ENCODE peak calls at places on chromosome X, in ten cellular contexts. One of them, this sample, is unnamed.
A peak's percentile ranks its signal among the peaks of the same experiment; 100 is the strongest.

GRCh38 chrX:136598631-136599030 is 49.3 kb upstream of the CD40LG start:
- DNase-seq in Calu3: no peak
- DNase-seq in stimulated activated CD8-positive, alpha-beta memory T cell treated with anti-CD3 and anti-CD28 coated beads, Interleukin-4, amount 100 ng/mL, for 4 hours: no peak
- DNase-seq in ovary: no peak
- DNase-seq in nucleus accumbens: no peak
- DNase-seq in omental fat pad: no peak
- DNase-seq in astrocyte of the spinal cord: no peak
- DNase-seq in stimulated activated CD4-positive, alpha-beta T cell treated with anti-CD3 and anti-CD28 coated beads, Interleukin-15, amount 100 ng/mL, for 48 hours: no peak
- DNase-seq in NCI-H1092 treated with DMSO at 0.1 percent for 48 hours: no peak
- DNase-seq in stimulated activated naive B cell treated with anti-CD40 and anti-IgM and Interleukin-4, amounts not matched to agents 10 μg/mL and 1 μg/mL and 100 μg/mL, for 72 hours: no peak
- DNase-seq in this sample: no peak

GRCh38 chrX:107715331-107716044 is 60.1 kb downstream of the TSC22D3 start:
- DNase-seq in stimulated activated CD8-positive, alpha-beta memory T cell treated with anti-CD3 and anti-CD28 coated beads, Interleukin-4, amount 100 ng/mL, for 4 hours: no peak
- DNase-seq in Calu3: no peak
- DNase-seq in astrocyte of the spinal cord: no peak
- DNase-seq in ovary: no peak
- DNase-seq in stimulated activated naive B cell treated with anti-CD40 and anti-IgM and Interleukin-4, amounts not matched to agents 10 μg/mL and 1 μg/mL and 100 μg/mL, for 72 hours: no peak
- DNase-seq in nucleus accumbens: peak; percentile 4
- DNase-seq in omental fat pad: no peak
- DNase-seq in NCI-H1092 treated with DMSO at 0.1 percent for 48 hours: no peak
- DNase-seq in stimulated activated CD4-positive, alpha-beta T cell treated with anti-CD3 and anti-CD28 coated beads, Interleukin-15, amount 100 ng/mL, for 48 hours: no peak
- DNase-seq in this sample: no peak

GRCh38 chrX:109939498-109939897 is 63.4 kb upstream of the TMEM164 start:
- DNase-seq in stimulated activated CD4-positive, alpha-beta T cell treated with anti-CD3 and anti-CD28 coated beads, Interleukin-15, amount 100 ng/mL, for 48 hours: no peak
- DNase-seq in stimulated activated naive B cell treated with anti-CD40 and anti-IgM and Interleukin-4, amounts not matched to agents 10 μg/mL and 1 μg/mL and 100 μg/mL, for 72 hours: no peak
- DNase-seq in Calu3: no peak
- DNase-seq in NCI-H1092 treated with DMSO at 0.1 percent for 48 hours: no peak
- DNase-seq in stimulated activated CD8-positive, alpha-beta memory T cell treated with anti-CD3 and anti-CD28 coated beads, Interleukin-4, amount 100 ng/mL, for 4 hours: no peak
- DNase-seq in ovary: no peak
- DNase-seq in nucleus accumbens: no peak
- DNase-seq in omental fat pad: no peak
- DNase-seq in astrocyte of the spinal cord: no peak
- DNase-seq in this sample: no peak

GRCh38 chrX:100946521-100946920 is 17.8 kb upstream of the XKRX start:
- DNase-seq in astrocyte of the spinal cord: peak; percentile 4
- DNase-seq in stimulated activated CD4-positive, alpha-beta T cell treated with anti-CD3 and anti-CD28 coated beads, Interleukin-15, amount 100 ng/mL, for 48 hours: no peak
- DNase-seq in stimulated activated naive B cell treated with anti-CD40 and anti-IgM and Interleukin-4, amounts not matched to agents 10 μg/mL and 1 μg/mL and 100 μg/mL, for 72 hours: no peak
- DNase-seq in ovary: no peak
- DNase-seq in stimulated activated CD8-positive, alpha-beta memory T cell treated with anti-CD3 and anti-CD28 coated beads, Interleukin-4, amount 100 ng/mL, for 4 hours: no peak
- DNase-seq in NCI-H1092 treated with DMSO at 0.1 percent for 48 hours: no peak
- DNase-seq in Calu3: no peak
- DNase-seq in omental fat pad: no peak
- DNase-seq in nucleus accumbens: no peak
- DNase-seq in this sample: no peak

GRCh38 chrX:124931241-124931640 is 388.4 kb upstream of the TEX13C start:
- DNase-seq in omental fat pad: no peak
- DNase-seq in Calu3: no peak
- DNase-seq in stimulated activated naive B cell treated with anti-CD40 and anti-IgM and Interleukin-4, amounts not matched to agents 10 μg/mL and 1 μg/mL and 100 μg/mL, for 72 hours: no peak
- DNase-seq in stimulated activated CD4-positive, alpha-beta T cell treated with anti-CD3 and anti-CD28 coated beads, Interleukin-15, amount 100 ng/mL, for 48 hours: no peak
- DNase-seq in NCI-H1092 treated with DMSO at 0.1 percent for 48 hours: no peak
- DNase-seq in astrocyte of the spinal cord: no peak
- DNase-seq in nucleus accumbens: no peak
- DNase-seq in ovary: no peak
- DNase-seq in stimulated activated CD8-positive, alpha-beta memory T cell treated with anti-CD3 and anti-CD28 coated beads, Interleukin-4, amount 100 ng/mL, for 4 hours: no peak
- DNase-seq in this sample: no peak

GRCh38 chrX:136687457-136687856 is 39.5 kb downstream of the CD40LG start:
- DNase-seq in astrocyte of the spinal cord: no peak
- DNase-seq in stimulated activated naive B cell treated with anti-CD40 and anti-IgM and Interleukin-4, amounts not matched to agents 10 μg/mL and 1 μg/mL and 100 μg/mL, for 72 hours: no peak
- DNase-seq in stimulated activated CD4-positive, alpha-beta T cell treated with anti-CD3 and anti-CD28 coated beads, Interleukin-15, amount 100 ng/mL, for 48 hours: no peak
- DNase-seq in stimulated activated CD8-positive, alpha-beta memory T cell treated with anti-CD3 and anti-CD28 coated beads, Interleukin-4, amount 100 ng/mL, for 4 hours: no peak
- DNase-seq in NCI-H1092 treated with DMSO at 0.1 percent for 48 hours: no peak
- DNase-seq in nucleus accumbens: no peak
- DNase-seq in omental fat pad: no peak
- DNase-seq in Calu3: no peak
- DNase-seq in ovary: no peak
- DNase-seq in this sample: no peak

GRCh38 chrX:154002215-154002719 is 17.4 kb downstream of the IRAK1 start:
- DNase-seq in ovary: no peak
- DNase-seq in Calu3: no peak
- DNase-seq in stimulated activated naive B cell treated with anti-CD40 and anti-IgM and Interleukin-4, amounts not matched to agents 10 μg/mL and 1 μg/mL and 100 μg/mL, for 72 hours: peak; percentile 49
- DNase-seq in NCI-H1092 treated with DMSO at 0.1 percent for 48 hours: peak; percentile 48
- DNase-seq in astrocyte of the spinal cord: peak; percentile 71
- DNase-seq in stimulated activated CD8-positive, alpha-beta memory T cell treated with anti-CD3 and anti-CD28 coated beads, Interleukin-4, amount 100 ng/mL, for 4 hours: no peak
- DNase-seq in omental fat pad: no peak
- DNase-seq in stimulated activated CD4-positive, alpha-beta T cell treated with anti-CD3 and anti-CD28 coated beads, Interleukin-15, amount 100 ng/mL, for 48 hours: no peak
- DNase-seq in nucleus accumbens: no peak
- DNase-seq in this sample: no peak

GRCh38 chrX:12583543-12583942 is 207.7 kb upstream of the PRPS2 start:
- DNase-seq in astrocyte of the spinal cord: no peak
- DNase-seq in omental fat pad: no peak
- DNase-seq in Calu3: no peak
- DNase-seq in ovary: no peak
- DNase-seq in stimulated activated CD4-positive, alpha-beta T cell treated with anti-CD3 and anti-CD28 coated beads, Interleukin-15, amount 100 ng/mL, for 48 hours: no peak
- DNase-seq in NCI-H1092 treated with DMSO at 0.1 percent for 48 hours: no peak
- DNase-seq in nucleus accumbens: no peak
- DNase-seq in stimulated activated naive B cell treated with anti-CD40 and anti-IgM and Interleukin-4, amounts not matched to agents 10 μg/mL and 1 μg/mL and 100 μg/mL, for 72 hours: no peak
- DNase-seq in stimulated activated CD8-positive, alpha-beta memory T cell treated with anti-CD3 and anti-CD28 coated beads, Interleukin-4, amount 100 ng/mL, for 4 hours: no peak
- DNase-seq in this sample: no peak

GRCh38 chrX:44451056-44451455 is 91.6 kb downstream of the FUNDC1 start:
- DNase-seq in astrocyte of the spinal cord: no peak
- DNase-seq in ovary: no peak
- DNase-seq in stimulated activated CD8-positive, alpha-beta memory T cell treated with anti-CD3 and anti-CD28 coated beads, Interleukin-4, amount 100 ng/mL, for 4 hours: no peak
- DNase-seq in stimulated activated CD4-positive, alpha-beta T cell treated with anti-CD3 and anti-CD28 coated beads, Interleukin-15, amount 100 ng/mL, for 48 hours: no peak
- DNase-seq in nucleus accumbens: no peak
- DNase-seq in omental fat pad: no peak
- DNase-seq in stimulated activated naive B cell treated with anti-CD40 and anti-IgM and Interleukin-4, amounts not matched to agents 10 μg/mL and 1 μg/mL and 100 μg/mL, for 72 hours: no peak
- DNase-seq in Calu3: no peak
- DNase-seq in NCI-H1092 treated with DMSO at 0.1 percent for 48 hours: no peak
- DNase-seq in this sample: no peak

GRCh38 chrX:20441123-20441522 is 174.4 kb upstream of the RPS6KA3 start:
- DNase-seq in ovary: no peak
- DNase-seq in nucleus accumbens: no peak
- DNase-seq in Calu3: no peak
- DNase-seq in stimulated activated CD8-positive, alpha-beta memory T cell treated with anti-CD3 and anti-CD28 coated beads, Interleukin-4, amount 100 ng/mL, for 4 hours: no peak
- DNase-seq in stimulated activated naive B cell treated with anti-CD40 and anti-IgM and Interleukin-4, amounts not matched to agents 10 μg/mL and 1 μg/mL and 100 μg/mL, for 72 hours: no peak
- DNase-seq in NCI-H1092 treated with DMSO at 0.1 percent for 48 hours: no peak
- DNase-seq in omental fat pad: no peak
- DNase-seq in astrocyte of the spinal cord: no peak
- DNase-seq in stimulated activated CD4-positive, alpha-beta T cell treated with anti-CD3 and anti-CD28 coated beads, Interleukin-15, amount 100 ng/mL, for 48 hours: no peak
- DNase-seq in this sample: no peak

GRCh38 chrX:3141031-3141430 is 99.8 kb downstream of the ARSF start:
- DNase-seq in NCI-H1092 treated with DMSO at 0.1 percent for 48 hours: no peak
- DNase-seq in astrocyte of the spinal cord: peak; percentile 29
- DNase-seq in ovary: no peak
- DNase-seq in omental fat pad: no peak
- DNase-seq in nucleus accumbens: no peak
- DNase-seq in Calu3: no peak
- DNase-seq in stimulated activated CD8-positive, alpha-beta memory T cell treated with anti-CD3 and anti-CD28 coated beads, Interleukin-4, amount 100 ng/mL, for 4 hours: no peak
- DNase-seq in stimulated activated naive B cell treated with anti-CD40 and anti-IgM and Interleukin-4, amounts not matched to agents 10 μg/mL and 1 μg/mL and 100 μg/mL, for 72 hours: no peak
- DNase-seq in stimulated activated CD4-positive, alpha-beta T cell treated with anti-CD3 and anti-CD28 coated beads, Interleukin-15, amount 100 ng/mL, for 48 hours: no peak
- DNase-seq in this sample: no peak

GRCh38 chrX:13005671-13006473 is 31.0 kb downstream of the TMSB4X start:
- DNase-seq in ovary: no peak
- DNase-seq in Calu3: no peak
- DNase-seq in stimulated activated CD8-positive, alpha-beta memory T cell treated with anti-CD3 and anti-CD28 coated beads, Interleukin-4, amount 100 ng/mL, for 4 hours: no peak
- DNase-seq in NCI-H1092 treated with DMSO at 0.1 percent for 48 hours: no peak
- DNase-seq in stimulated activated CD4-positive, alpha-beta T cell treated with anti-CD3 and anti-CD28 coated beads, Interleukin-15, amount 100 ng/mL, for 48 hours: no peak
- DNase-seq in stimulated activated naive B cell treated with anti-CD40 and anti-IgM and Interleukin-4, amounts not matched to agents 10 μg/mL and 1 μg/mL and 100 μg/mL, for 72 hours: peak; percentile 61
- DNase-seq in nucleus accumbens: peak; percentile 1
- DNase-seq in omental fat pad: no peak
- DNase-seq in astrocyte of the spinal cord: peak; percentile 48
- DNase-seq in this sample: no peak

GRCh38 chrX:12779534-12779933 is 11.7 kb upstream of the PRPS2 start:
- DNase-seq in omental fat pad: no peak
- DNase-seq in stimulated activated CD8-positive, alpha-beta memory T cell treated with anti-CD3 and anti-CD28 coated beads, Interleukin-4, amount 100 ng/mL, for 4 hours: no peak
- DNase-seq in astrocyte of the spinal cord: no peak
- DNase-seq in nucleus accumbens: no peak
- DNase-seq in NCI-H1092 treated with DMSO at 0.1 percent for 48 hours: no peak
- DNase-seq in stimulated activated naive B cell treated with anti-CD40 and anti-IgM and Interleukin-4, amounts not matched to agents 10 μg/mL and 1 μg/mL and 100 μg/mL, for 72 hours: no peak
- DNase-seq in ovary: no peak
- DNase-seq in Calu3: peak; percentile 40
- DNase-seq in stimulated activated CD4-positive, alpha-beta T cell treated with anti-CD3 and anti-CD28 coated beads, Interleukin-15, amount 100 ng/mL, for 48 hours: no peak
- DNase-seq in this sample: no peak

GRCh38 chrX:79081895-79082512 is 62.5 kb upstream of the GPR174 start:
- DNase-seq in ovary: no peak
- DNase-seq in stimulated activated naive B cell treated with anti-CD40 and anti-IgM and Interleukin-4, amounts not matched to agents 10 μg/mL and 1 μg/mL and 100 μg/mL, for 72 hours: peak; percentile 13
- DNase-seq in Calu3: peak; percentile 21
- DNase-seq in stimulated activated CD4-positive, alpha-beta T cell treated with anti-CD3 and anti-CD28 coated beads, Interleukin-15, amount 100 ng/mL, for 48 hours: peak; percentile 19
- DNase-seq in NCI-H1092 treated with DMSO at 0.1 percent for 48 hours: peak; percentile 7
- DNase-seq in omental fat pad: no peak
- DNase-seq in nucleus accumbens: no peak
- DNase-seq in stimulated activated CD8-positive, alpha-beta memory T cell treated with anti-CD3 and anti-CD28 coated beads, Interleukin-4, amount 100 ng/mL, for 4 hours: no peak
- DNase-seq in astrocyte of the spinal cord: peak; percentile 28
- DNase-seq in this sample: no peak

GRCh38 chrX:52576946-52577345 is 60.1 kb upstream of the XAGE1B start:
- DNase-seq in nucleus accumbens: no peak
- DNase-seq in Calu3: no peak
- DNase-seq in omental fat pad: no peak
- DNase-seq in ovary: no peak
- DNase-seq in NCI-H1092 treated with DMSO at 0.1 percent for 48 hours: no peak
- DNase-seq in stimulated activated naive B cell treated with anti-CD40 and anti-IgM and Interleukin-4, amounts not matched to agents 10 μg/mL and 1 μg/mL and 100 μg/mL, for 72 hours: no peak
- DNase-seq in stimulated activated CD4-positive, alpha-beta T cell treated with anti-CD3 and anti-CD28 coated beads, Interleukin-15, amount 100 ng/mL, for 48 hours: no peak
- DNase-seq in stimulated activated CD8-positive, alpha-beta memory T cell treated with anti-CD3 and anti-CD28 coated beads, Interleukin-4, amount 100 ng/mL, for 4 hours: no peak
- DNase-seq in astrocyte of the spinal cord: no peak
- DNase-seq in this sample: no peak

GRCh38 chrX:52217494-52218160 is 32.9 kb downstream of the MAGED4 start:
- DNase-seq in nucleus accumbens: no peak
- DNase-seq in Calu3: no peak
- DNase-seq in NCI-H1092 treated with DMSO at 0.1 percent for 48 hours: no peak
- DNase-seq in omental fat pad: no peak
- DNase-seq in ovary: no peak
- DNase-seq in stimulated activated naive B cell treated with anti-CD40 and anti-IgM and Interleukin-4, amounts not matched to agents 10 μg/mL and 1 μg/mL and 100 μg/mL, for 72 hours: no peak
- DNase-seq in astrocyte of the spinal cord: no peak
- DNase-seq in stimulated activated CD8-positive, alpha-beta memory T cell treated with anti-CD3 and anti-CD28 coated beads, Interleukin-4, amount 100 ng/mL, for 4 hours: no peak
- DNase-seq in stimulated activated CD4-positive, alpha-beta T cell treated with anti-CD3 and anti-CD28 coated beads, Interleukin-15, amount 100 ng/mL, for 48 hours: no peak
- DNase-seq in this sample: no peak

GRCh38 chrX:26026179-26026578 is 112.0 kb upstream of the MAGEB18 start:
- DNase-seq in ovary: no peak
- DNase-seq in astrocyte of the spinal cord: peak; percentile 13
- DNase-seq in nucleus accumbens: no peak
- DNase-seq in NCI-H1092 treated with DMSO at 0.1 percent for 48 hours: no peak
- DNase-seq in Calu3: no peak
- DNase-seq in stimulated activated naive B cell treated with anti-CD40 and anti-IgM and Interleukin-4, amounts not matched to agents 10 μg/mL and 1 μg/mL and 100 μg/mL, for 72 hours: no peak
- DNase-seq in omental fat pad: no peak
- DNase-seq in stimulated activated CD8-positive, alpha-beta memory T cell treated with anti-CD3 and anti-CD28 coated beads, Interleukin-4, amount 100 ng/mL, for 4 hours: no peak
- DNase-seq in stimulated activated CD4-positive, alpha-beta T cell treated with anti-CD3 and anti-CD28 coated beads, Interleukin-15, amount 100 ng/mL, for 48 hours: no peak
- DNase-seq in this sample: no peak

GRCh38 chrX:123990602-123991001 is 29.1 kb downstream of the STAG2 start:
- DNase-seq in Calu3: no peak
- DNase-seq in ovary: no peak
- DNase-seq in stimulated activated CD4-positive, alpha-beta T cell treated with anti-CD3 and anti-CD28 coated beads, Interleukin-15, amount 100 ng/mL, for 48 hours: no peak
- DNase-seq in stimulated activated CD8-positive, alpha-beta memory T cell treated with anti-CD3 and anti-CD28 coated beads, Interleukin-4, amount 100 ng/mL, for 4 hours: no peak
- DNase-seq in astrocyte of the spinal cord: no peak
- DNase-seq in stimulated activated naive B cell treated with anti-CD40 and anti-IgM and Interleukin-4, amounts not matched to agents 10 μg/mL and 1 μg/mL and 100 μg/mL, for 72 hours: no peak
- DNase-seq in NCI-H1092 treated with DMSO at 0.1 percent for 48 hours: no peak
- DNase-seq in omental fat pad: no peak
- DNase-seq in nucleus accumbens: no peak
- DNase-seq in this sample: no peak

GRCh38 chrX:51891821-51892551 is 1.4 kb upstream of the MAGED1 start:
- DNase-seq in stimulated activated naive B cell treated with anti-CD40 and anti-IgM and Interleukin-4, amounts not matched to agents 10 μg/mL and 1 μg/mL and 100 μg/mL, for 72 hours: no peak
- DNase-seq in nucleus accumbens: peak; percentile 12
- DNase-seq in stimulated activated CD8-positive, alpha-beta memory T cell treated with anti-CD3 and anti-CD28 coated beads, Interleukin-4, amount 100 ng/mL, for 4 hours: no peak
- DNase-seq in NCI-H1092 treated with DMSO at 0.1 percent for 48 hours: peak; percentile 32
- DNase-seq in omental fat pad: no peak
- DNase-seq in astrocyte of the spinal cord: peak; percentile 73
- DNase-seq in Calu3: no peak
- DNase-seq in ovary: peak; percentile 29
- DNase-seq in stimulated activated CD4-positive, alpha-beta T cell treated with anti-CD3 and anti-CD28 coated beads, Interleukin-15, amount 100 ng/mL, for 48 hours: no peak
- DNase-seq in this sample: peak; percentile 5

GRCh38 chrX:108199691-108200090 is 108.1 kb downstream of the ATG4A start:
- DNase-seq in stimulated activated CD4-positive, alpha-beta T cell treated with anti-CD3 and anti-CD28 coated beads, Interleukin-15, amount 100 ng/mL, for 48 hours: peak; percentile 12
- DNase-seq in omental fat pad: no peak
- DNase-seq in ovary: no peak
- DNase-seq in NCI-H1092 treated with DMSO at 0.1 percent for 48 hours: peak; percentile 31
- DNase-seq in stimulated activated CD8-positive, alpha-beta memory T cell treated with anti-CD3 and anti-CD28 coated beads, Interleukin-4, amount 100 ng/mL, for 4 hours: no peak
- DNase-seq in Calu3: peak; percentile 63
- DNase-seq in stimulated activated naive B cell treated with anti-CD40 and anti-IgM and Interleukin-4, amounts not matched to agents 10 μg/mL and 1 μg/mL and 100 μg/mL, for 72 hours: no peak
- DNase-seq in astrocyte of the spinal cord: peak; percentile 25
- DNase-seq in nucleus accumbens: no peak
- DNase-seq in this sample: no peak

GRCh38 chrX:45715787-45716186 is 515.1 kb upstream of the DIPK2B start:
- DNase-seq in astrocyte of the spinal cord: peak; percentile 58
- DNase-seq in stimulated activated CD4-positive, alpha-beta T cell treated with anti-CD3 and anti-CD28 coated beads, Interleukin-15, amount 100 ng/mL, for 48 hours: no peak
- DNase-seq in nucleus accumbens: no peak
- DNase-seq in Calu3: no peak
- DNase-seq in NCI-H1092 treated with DMSO at 0.1 percent for 48 hours: no peak
- DNase-seq in stimulated activated CD8-positive, alpha-beta memory T cell treated with anti-CD3 and anti-CD28 coated beads, Interleukin-4, amount 100 ng/mL, for 4 hours: no peak
- DNase-seq in omental fat pad: no peak
- DNase-seq in ovary: no peak
- DNase-seq in stimulated activated naive B cell treated with anti-CD40 and anti-IgM and Interleukin-4, amounts not matched to agents 10 μg/mL and 1 μg/mL and 100 μg/mL, for 72 hours: no peak
- DNase-seq in this sample: no peak

GRCh38 chrX:129741880-129742758 is 3.3 kb downstream of the XPNPEP2 start:
- DNase-seq in stimulated activated CD4-positive, alpha-beta T cell treated with anti-CD3 and anti-CD28 coated beads, Interleukin-15, amount 100 ng/mL, for 48 hours: no peak
- DNase-seq in ovary: no peak
- DNase-seq in Calu3: no peak
- DNase-seq in astrocyte of the spinal cord: no peak
- DNase-seq in NCI-H1092 treated with DMSO at 0.1 percent for 48 hours: no peak
- DNase-seq in omental fat pad: no peak
- DNase-seq in nucleus accumbens: no peak
- DNase-seq in stimulated activated CD8-positive, alpha-beta memory T cell treated with anti-CD3 and anti-CD28 coated beads, Interleukin-4, amount 100 ng/mL, for 4 hours: no peak
- DNase-seq in stimulated activated naive B cell treated with anti-CD40 and anti-IgM and Interleukin-4, amounts not matched to agents 10 μg/mL and 1 μg/mL and 100 μg/mL, for 72 hours: no peak
- DNase-seq in this sample: no peak

GRCh38 chrX:11427082-11428033 is 134.1 kb downstream of the AMELX start:
- DNase-seq in NCI-H1092 treated with DMSO at 0.1 percent for 48 hours: no peak
- DNase-seq in omental fat pad: no peak
- DNase-seq in nucleus accumbens: peak; percentile 20
- DNase-seq in stimulated activated CD4-positive, alpha-beta T cell treated with anti-CD3 and anti-CD28 coated beads, Interleukin-15, amount 100 ng/mL, for 48 hours: no peak
- DNase-seq in stimulated activated naive B cell treated with anti-CD40 and anti-IgM and Interleukin-4, amounts not matched to agents 10 μg/mL and 1 μg/mL and 100 μg/mL, for 72 hours: peak; percentile 11
- DNase-seq in Calu3: peak; percentile 9
- DNase-seq in ovary: peak; percentile 79
- DNase-seq in astrocyte of the spinal cord: no peak
- DNase-seq in stimulated activated CD8-positive, alpha-beta memory T cell treated with anti-CD3 and anti-CD28 coated beads, Interleukin-4, amount 100 ng/mL, for 4 hours: no peak
- DNase-seq in this sample: no peak

GRCh38 chrX:25290132-25290531 is 274.4 kb upstream of the ARX start:
- DNase-seq in stimulated activated naive B cell treated with anti-CD40 and anti-IgM and Interleukin-4, amounts not matched to agents 10 μg/mL and 1 μg/mL and 100 μg/mL, for 72 hours: no peak
- DNase-seq in stimulated activated CD4-positive, alpha-beta T cell treated with anti-CD3 and anti-CD28 coated beads, Interleukin-15, amount 100 ng/mL, for 48 hours: no peak
- DNase-seq in Calu3: no peak
- DNase-seq in astrocyte of the spinal cord: no peak
- DNase-seq in NCI-H1092 treated with DMSO at 0.1 percent for 48 hours: no peak
- DNase-seq in ovary: no peak
- DNase-seq in nucleus accumbens: no peak
- DNase-seq in omental fat pad: no peak
- DNase-seq in stimulated activated CD8-positive, alpha-beta memory T cell treated with anti-CD3 and anti-CD28 coated beads, Interleukin-4, amount 100 ng/mL, for 4 hours: no peak
- DNase-seq in this sample: no peak

GRCh38 chrX:112840382-112841113 is at the start of gene AMOT:
- DNase-seq in nucleus accumbens: peak; percentile 76
- DNase-seq in astrocyte of the spinal cord: peak; percentile 77
- DNase-seq in Calu3: peak; percentile 82
- DNase-seq in stimulated activated CD8-positive, alpha-beta memory T cell treated with anti-CD3 and anti-CD28 coated beads, Interleukin-4, amount 100 ng/mL, for 4 hours: peak; percentile 37
- DNase-seq in stimulated activated naive B cell treated with anti-CD40 and anti-IgM and Interleukin-4, amounts not matched to agents 10 μg/mL and 1 μg/mL and 100 μg/mL, for 72 hours: peak; percentile 47
- DNase-seq in ovary: peak; percentile 78
- DNase-seq in omental fat pad: peak; percentile 26
- DNase-seq in NCI-H1092 treated with DMSO at 0.1 percent for 48 hours: peak; percentile 79
- DNase-seq in stimulated activated CD4-positive, alpha-beta T cell treated with anti-CD3 and anti-CD28 coated beads, Interleukin-15, amount 100 ng/mL, for 48 hours: peak; percentile 44
- DNase-seq in this sample: peak; percentile 66

GRCh38 chrX:152575331-152575730 is 62.4 kb upstream of the GABRQ start:
- DNase-seq in ovary: no peak
- DNase-seq in stimulated activated CD8-positive, alpha-beta memory T cell treated with anti-CD3 and anti-CD28 coated beads, Interleukin-4, amount 100 ng/mL, for 4 hours: no peak
- DNase-seq in nucleus accumbens: no peak
- DNase-seq in stimulated activated naive B cell treated with anti-CD40 and anti-IgM and Interleukin-4, amounts not matched to agents 10 μg/mL and 1 μg/mL and 100 μg/mL, for 72 hours: no peak
- DNase-seq in omental fat pad: no peak
- DNase-seq in NCI-H1092 treated with DMSO at 0.1 percent for 48 hours: no peak
- DNase-seq in stimulated activated CD4-positive, alpha-beta T cell treated with anti-CD3 and anti-CD28 coated beads, Interleukin-15, amount 100 ng/mL, for 48 hours: no peak
- DNase-seq in Calu3: no peak
- DNase-seq in astrocyte of the spinal cord: no peak
- DNase-seq in this sample: no peak

GRCh38 chrX:352181-352580 is 33.6 kb upstream of the GTPBP6 start:
- DNase-seq in omental fat pad: no peak
- DNase-seq in stimulated activated CD8-positive, alpha-beta memory T cell treated with anti-CD3 and anti-CD28 coated beads, Interleukin-4, amount 100 ng/mL, for 4 hours: no peak
- DNase-seq in NCI-H1092 treated with DMSO at 0.1 percent for 48 hours: no peak
- DNase-seq in stimulated activated naive B cell treated with anti-CD40 and anti-IgM and Interleukin-4, amounts not matched to agents 10 μg/mL and 1 μg/mL and 100 μg/mL, for 72 hours: no peak
- DNase-seq in Calu3: no peak
- DNase-seq in ovary: peak; percentile 10
- DNase-seq in stimulated activated CD4-positive, alpha-beta T cell treated with anti-CD3 and anti-CD28 coated beads, Interleukin-15, amount 100 ng/mL, for 48 hours: no peak
- DNase-seq in nucleus accumbens: no peak
- DNase-seq in astrocyte of the spinal cord: no peak
- DNase-seq in this sample: no peak

This sample was measured in substantia nigra.